ENCODE peak calls at places on chromosomes 16 and 17, in eight cellular contexts. P, I, R, T, B, L, W and E are unnamed samples. For H3K4me1, the result is how much of the 10 kb centered on the place peaks cover.

GRCh38 chr17:28086519-28086918 is 44.0 kb downstream of the NLK start:
- DNase-seq in P (no peak), I (no peak), R (no peak), T (no peak), B (no peak), L (no peak), W (no peak), E (no peak)

GRCh38 chr17:7651097-7651958 is 602 bp downstream of the ATP1B2 start:
- DNase-seq in P (no peak), I (no peak), R (no peak), T (no peak), B (peak), L (no peak), W (peak), E (no peak)

GRCh38 chr16:80120899-80121521 is 419.8 kb upstream of the DYNLRB2 start:
- DNase-seq in P (no peak), I (no peak), R (peak), T (no peak), B (no peak), L (no peak), W (no peak), E (no peak)

GRCh38 chr17:7478276-7479138 is 924 bp downstream of the ZBTB4 start:
- DNase-seq in P (peak), I (no peak), R (peak), T (peak), B (peak), L (peak), W (peak), E (peak)

GRCh38 chr17:2423271-2423670 is 22.4 kb upstream of the MNT start:
- DNase-seq in P (no peak), I (no peak), R (no peak), T (no peak), B (no peak), L (no peak), W (no peak), E (no peak)

GRCh38 chr16:29734826-29735225 is 11.0 kb downstream of the C16orf54 start:
- DNase-seq in P (no peak), I (no peak), R (no peak), T (no peak), B (no peak), L (no peak), W (no peak), E (no peak)

GRCh38 chr16:3573146-3573815 is 3.9 kb downstream of the NLRC3 start:
- DNase-seq in P (peak), I (no peak), R (no peak), T (no peak), B (no peak), L (no peak), W (peak), E (no peak)

GRCh38 chr17:70137451-70138230 is 31.7 kb upstream of the KCNJ2 start:
- DNase-seq in P (peak), I (peak), R (no peak), T (peak), B (no peak), L (peak), W (no peak), E (no peak)

GRCh38 chr16:55588799-55589198 is 22.3 kb downstream of the CAPNS2 start:
- DNase-seq in P (no peak), I (no peak), R (no peak), T (no peak), B (no peak), L (no peak), W (no peak), E (no peak)

GRCh38 chr16:21283521-21284289 is 5.6 kb upstream of the CRYM start:
- DNase-seq in P (peak), I (peak), R (peak), T (peak), B (peak), L (peak), W (no peak), E (no peak)

GRCh38 chr17:76909971-76910760 is 42.0 kb downstream of the MGAT5B start:
- DNase-seq in P (no peak), I (no peak), R (peak), T (peak), B (peak), L (peak), W (peak), E (no peak)

GRCh38 chr17:62644487-62645173 is 17.2 kb downstream of the MRC2 start:
- DNase-seq in P (no peak), I (no peak), R (no peak), T (no peak), B (peak), L (no peak), W (no peak), E (no peak)

DNA sequence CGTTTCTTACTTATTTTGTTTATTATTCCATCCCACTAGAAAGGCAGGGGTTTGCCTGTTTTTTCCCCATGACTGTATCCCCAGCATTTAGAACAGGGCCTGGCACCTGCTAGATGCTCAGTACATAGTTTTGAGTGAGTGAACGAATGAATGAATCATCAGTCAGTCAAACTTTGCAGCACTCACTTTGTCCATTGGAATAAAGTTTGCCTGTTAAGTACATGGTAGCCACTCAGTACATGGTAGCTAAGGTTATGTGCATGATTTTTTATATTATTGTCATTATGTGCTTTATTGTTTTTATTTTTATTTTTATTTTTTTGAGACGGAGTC is 88.5 kb downstream of the CMIP start:
- DNase-seq in P (no peak), I (no peak), R (no peak), T (no peak), B (no peak), L (no peak), W (no peak), E (no peak)
- H3K4me1 ChIP-seq in P (under half), I (under half), R (under half), T (under half), B (under half), L (under half), W (under half), E (under half)

GRCh38 chr17:1090454-1091189 is 89.2 kb downstream of the ABR start:
- DNase-seq in P (no peak), I (no peak), R (peak), T (no peak), B (no peak), L (no peak), W (no peak), E (no peak)

GRCh38 chr17:1083451-1084187 is 86.7 kb downstream of the TIMM22 start:
- DNase-seq in P (peak), I (no peak), R (peak), T (no peak), B (no peak), L (no peak), W (peak), E (no peak)

GRCh38 chr17:1089915-1090314 is 89.9 kb downstream of the ABR start:
- DNase-seq in P (no peak), I (no peak), R (peak), T (no peak), B (no peak), L (no peak), W (no peak), E (no peak)

GRCh38 chr17:1091190-1091534 is 88.6 kb downstream of the ABR start:
- DNase-seq in P (no peak), I (no peak), R (no peak), T (no peak), B (no peak), L (no peak), W (no peak), E (no peak)

GRCh38 chr17:1087381-1088241 is 90.7 kb downstream of the TIMM22 start:
- DNase-seq in P (peak), I (peak), R (peak), T (peak), B (no peak), L (peak), W (peak), E (no peak)
- H3K4me3 ChIP-seq in P (peak), I (no peak), R (peak), T (no peak), B (no peak), L (no peak), W (no peak), E (no peak)

DNA sequence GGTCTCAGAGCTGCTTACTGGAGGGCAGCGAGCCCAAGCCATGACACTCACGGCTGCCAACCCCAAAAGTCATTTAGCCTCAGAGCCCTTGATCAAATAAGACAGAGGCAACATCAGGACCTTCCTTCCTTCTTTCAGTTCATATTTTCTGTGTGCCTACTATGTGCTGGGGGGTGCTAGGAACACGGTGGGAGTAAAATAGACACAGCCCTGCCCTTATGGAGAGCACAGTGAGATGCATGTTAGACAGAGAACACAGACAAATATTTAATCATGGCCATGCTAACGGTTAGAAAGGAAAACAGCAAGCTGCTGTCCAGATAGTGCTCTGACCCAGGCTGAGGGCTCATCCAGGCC is 4.5 kb upstream of the BRD7 start:
- DNase-seq in P (no peak), I (no peak), R (no peak), T (no peak), B (no peak), L (no peak), W (no peak), E (no peak)
- H3K27ac ChIP-seq in P (peak), I (peak), R (peak), T (peak), B (no peak), L (peak), W (no peak), E (no peak)

GRCh38 chr17:79407385-79407784 is 203.5 kb downstream of the RBFOX3 start:
- DNase-seq in P (no peak), I (no peak), R (no peak), T (no peak), B (no peak), L (no peak), W (no peak), E (no peak)
- H3K4me1 ChIP-seq in P (under half), I (under half), R (under half), T (under half), B (under half), L (under half), W (under half), E (under half)

DNA sequence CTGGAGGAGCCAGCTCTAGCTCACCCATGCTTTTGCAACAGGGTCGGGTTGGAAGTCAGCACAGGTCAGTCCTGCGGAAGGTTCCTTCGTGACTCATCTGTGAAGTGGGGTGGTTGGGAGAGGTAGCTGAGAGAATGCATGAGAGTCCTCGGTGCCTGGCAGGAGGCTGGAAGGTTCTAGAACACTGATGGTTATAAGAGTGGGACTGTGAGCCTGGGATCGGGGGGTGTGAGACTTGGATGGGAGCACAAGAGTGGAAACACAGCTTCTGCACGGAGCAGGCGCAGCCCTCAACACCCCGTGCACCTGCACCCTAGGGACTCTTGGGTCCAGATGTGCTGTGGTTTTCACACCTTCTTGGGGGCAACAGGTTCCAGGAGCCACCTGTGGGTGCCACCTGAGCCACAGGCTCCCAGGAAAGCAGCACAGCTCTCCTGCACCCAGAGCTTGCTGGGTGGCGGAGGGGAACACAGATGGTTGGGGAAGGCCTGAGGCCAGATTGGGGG is 48.9 kb downstream of the IL21R start:
- DNase-seq in P (no peak), I (no peak), R (no peak), T (peak), B (no peak), L (no peak), W (no peak), E (peak)
- H3K4me3 ChIP-seq in P (no peak), I (no peak), R (no peak), T (no peak), B (no peak), L (no peak), W (no peak), E (peak)

GRCh38 chr16:17343729-17344128 is 127.0 kb downstream of the XYLT1 start:
- DNase-seq in P (no peak), I (no peak), R (no peak), T (no peak), B (no peak), L (no peak), W (no peak), E (no peak)

GRCh38 chr16:17343028-17343427 is 127.7 kb downstream of the XYLT1 start:
- DNase-seq in P (no peak), I (no peak), R (no peak), T (peak), B (no peak), L (no peak), W (no peak), E (peak)

GRCh38 chr16:17346774-17347569 is 123.8 kb downstream of the XYLT1 start:
- DNase-seq in P (no peak), I (no peak), R (no peak), T (peak), B (no peak), L (no peak), W (no peak), E (peak)

GRCh38 chr16:17346441-17346773 is 124.4 kb downstream of the XYLT1 start:
- DNase-seq in P (no peak), I (no peak), R (no peak), T (no peak), B (no peak), L (no peak), W (no peak), E (no peak)

GRCh38 chr16:17345043-17345442 is 125.7 kb downstream of the XYLT1 start:
- DNase-seq in P (peak), I (no peak), R (no peak), T (peak), B (no peak), L (peak), W (no peak), E (peak)
- H3K27ac ChIP-seq in P (no peak), I (peak), R (peak), T (peak), B (no peak), L (no peak), W (no peak), E (no peak)